ENCODE peak calls at places on chromosome 17, in four cellular contexts. R is GM06990, P is ovary, T is astrocyte of the spinal cord. E is an unnamed sample.

GRCh38 chr17:79325707-79326106 is 251.1 kb downstream of the ENGASE start:
- DNase-seq in P (peak; percentile 41), T (no peak), R (no peak), E (no peak)

GRCh38 chr17:55774834-55775233 is 24.0 kb downstream of the PCTP start:
- DNase-seq in T (no peak), P (no peak), R (no peak), E (no peak)

GRCh38 chr17:50146927-50147640 is 3.4 kb downstream of the PPP1R9B start:
- DNase-seq in T (no peak), P (no peak), R (no peak), E (no peak)

GRCh38 chr17:3557768-3558583 is at the start of gene TRPV3:
- DNase-seq in R (peak; percentile 83), T (no peak), P (peak; percentile 68), E (peak; percentile 80)

GRCh38 chr17:13244511-13244910 is 226.7 kb upstream of the ELAC2 start:
- DNase-seq in R (no peak), P (no peak), T (no peak), E (no peak)

GRCh38 chr17:50043290-50044148 is 12.4 kb upstream of the ITGA3 start:
- DNase-seq in P (no peak), T (no peak), R (no peak), E (no peak)

GRCh38 chr17:48175692-48176450 is 68.3 kb downstream of the SNX11 start:
- DNase-seq in T (peak; percentile 65), P (no peak), R (no peak), E (no peak)

GRCh38 chr17:12605222-12605621 is 60.5 kb upstream of the MYOCD start:
- DNase-seq in T (peak; percentile 81), R (no peak), P (no peak), E (no peak)

GRCh38 chr17:12062249-12062648 is 41.6 kb downstream of the MAP2K4 start:
- DNase-seq in P (no peak), R (no peak), T (no peak), E (no peak)

GRCh38 chr17:79400989-79401703 is 209.7 kb downstream of the RBFOX3 start:
- DNase-seq in T (peak; percentile 57), P (peak; percentile 82), R (peak; percentile 73), E (peak; percentile 88)

GRCh38 chr17:307741-308507 is 44.7 kb downstream of the RPH3AL start:
- DNase-seq in R (no peak), P (peak; percentile 74), T (no peak), E (no peak)

GRCh38 chr17:79046501-79047280 is 22.7 kb downstream of the C1QTNF1 start:
- DNase-seq in T (no peak), R (no peak), P (peak; percentile 30), E (peak; percentile 21)

GRCh38 chr17:65039349-65039988 is 17.1 kb downstream of the GNA13 start:
- DNase-seq in R (peak; percentile 72), P (no peak), T (no peak), E (peak; percentile 55)

GRCh38 chr17:75783069-75783783 is 1.4 kb upstream of the UNK start:
- DNase-seq in T (peak; percentile 75), R (peak; percentile 58), P (no peak), E (peak; percentile 73)

GRCh38 chr17:73247728-73248127 is 14.0 kb downstream of the CPSF4L start:
- DNase-seq in P (no peak), T (no peak), R (no peak), E (no peak)
- TF ChIP-seq CTCF in P (no peak), T (peak; percentile 22), R (peak; percentile 1), E (no peak)

GRCh38 chr17:71342726-71343125 is 778.1 kb upstream of the SOX9 start:
- DNase-seq in R (no peak), P (no peak), T (peak; percentile 10), E (no peak)
- TF ChIP-seq CTCF in R (no peak), P (no peak), T (no peak), E (no peak)

GRCh38 chr17:5838661-5839300 is 231.4 kb upstream of the WSCD1 start:
- DNase-seq in P (no peak), R (no peak), T (no peak), E (no peak)
- TF ChIP-seq CTCF in P (no peak), R (no peak), T (no peak), E (no peak)

GRCh38 chr17:9644910-9645751 is at the start of gene USP43:
- DNase-seq in R (peak; percentile 29), P (no peak), T (no peak), E (peak; percentile 67)
- TF ChIP-seq CTCF in R (no peak), P (no peak), T (no peak), E (no peak)

DNA sequence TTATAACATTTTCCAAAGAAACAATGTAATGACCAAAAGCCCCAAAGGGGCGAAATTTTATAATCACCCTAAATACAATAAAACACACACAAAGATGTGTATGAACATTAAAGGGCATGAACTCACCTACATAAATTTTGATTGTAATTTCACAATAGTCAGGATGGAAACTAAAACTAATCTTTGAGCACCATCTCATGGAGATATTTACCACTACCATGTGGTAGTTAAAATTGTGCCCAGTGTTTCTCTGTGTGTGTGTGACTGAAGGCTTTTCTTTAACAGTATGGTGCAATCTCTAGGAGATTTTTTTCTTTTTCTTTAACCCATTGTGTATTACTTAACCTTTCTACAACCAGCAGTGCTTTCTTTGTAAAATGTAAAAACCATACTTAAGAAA is 19.7 kb upstream of the MEIOC start:
- DNase-seq in T (peak; percentile 64), P (no peak), R (no peak), E (no peak)
- TF ChIP-seq CTCF in T (peak; percentile 41), P (no peak), R (no peak), E (no peak)

GRCh38 chr17:16288860-16289571 is 64.3 kb downstream of the CENPV start:
- DNase-seq in T (no peak), P (no peak), R (peak; percentile 23), E (no peak)

GRCh38 chr17:16285646-16286008 is 67.6 kb downstream of the CENPV start:
- DNase-seq in T (no peak), R (no peak), P (no peak), E (no peak)

GRCh38 chr17:16286947-16287562 is 66.2 kb downstream of the CENPV start:
- DNase-seq in R (peak; percentile 79), T (no peak), P (peak; percentile 55), E (peak; percentile 61)

GRCh38 chr17:16286009-16286946 is 67.0 kb downstream of the CENPV start:
- DNase-seq in T (peak; percentile 99), P (peak; percentile 86), R (peak; percentile 86), E (peak; percentile 85)

GRCh38 chr17:16287563-16288027 is 65.7 kb downstream of the CENPV start:
- DNase-seq in R (peak; percentile 59), P (no peak), T (peak; percentile 85), E (peak; percentile 43)
- TF ChIP-seq CTCF in R (no peak), P (no peak), T (no peak), E (no peak)

DNA sequence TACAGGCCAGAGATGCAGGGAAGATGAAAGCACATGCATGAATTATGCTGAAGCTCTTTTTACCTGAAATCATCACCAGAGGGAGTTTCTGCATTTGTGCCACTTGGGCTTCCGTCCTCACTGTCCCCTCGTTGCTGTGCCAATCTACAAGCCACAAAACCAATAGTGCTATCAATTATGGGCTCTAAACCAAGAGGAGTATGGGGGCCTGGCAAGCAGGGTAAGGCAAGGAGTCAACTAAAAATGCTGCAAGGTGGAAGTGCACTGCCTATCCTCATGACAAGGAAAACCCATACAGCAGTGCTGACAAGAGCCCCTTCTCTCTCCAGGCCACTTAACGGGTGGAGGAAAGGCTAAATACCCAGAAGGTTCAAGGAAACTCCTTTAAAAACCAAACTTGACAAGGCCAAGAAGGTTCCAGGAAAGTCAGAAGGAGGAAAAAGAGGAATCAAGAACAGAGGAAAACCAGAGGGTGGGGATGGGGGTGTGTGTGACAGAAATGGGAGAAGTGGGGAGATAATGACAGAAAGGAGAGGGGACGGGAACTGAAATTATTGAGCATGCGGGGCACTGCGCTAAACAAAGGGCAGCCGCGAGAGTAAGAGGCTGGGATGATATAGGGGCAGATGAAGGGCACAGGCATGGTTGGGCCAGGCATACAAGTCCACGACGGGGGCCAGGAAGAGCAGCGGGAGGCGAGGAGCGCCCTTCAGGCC is 674 bp downstream of the C17orf75 start:
- DNase-seq in T (no peak), P (no peak), R (peak; percentile 20), E (peak; percentile 61)
- TF ChIP-seq CTCF in T (peak; percentile 26), P (no peak), R (no peak), E (no peak)

GRCh38 chr17:36650096-36650764 is 48.8 kb downstream of the MRM1 start:
- DNase-seq in P (no peak), T (no peak), R (no peak), E (no peak)

GRCh38 chr17:36643086-36643685 is 41.8 kb downstream of the MRM1 start:
- DNase-seq in T (no peak), R (no peak), P (no peak), E (no peak)

GRCh38 chr17:36645358-36645757 is 44.0 kb downstream of the MRM1 start:
- DNase-seq in R (no peak), P (no peak), T (no peak), E (no peak)

GRCh38 chr17:36652716-36653115 is 51.3 kb downstream of the MRM1 start:
- DNase-seq in T (no peak), R (no peak), P (no peak), E (no peak)

GRCh38 chr17:36647598-36647997 is 46.2 kb downstream of the MRM1 start:
- DNase-seq in T (no peak), P (no peak), R (no peak), E (no peak)
- TF ChIP-seq CTCF in T (no peak), P (no peak), R (no peak), E (no peak)

GRCh38 chr17:52298881-52299280 is 140.4 kb upstream of the CA10 start:
- DNase-seq in R (no peak), T (no peak), P (no peak), E (no peak)

DNA sequence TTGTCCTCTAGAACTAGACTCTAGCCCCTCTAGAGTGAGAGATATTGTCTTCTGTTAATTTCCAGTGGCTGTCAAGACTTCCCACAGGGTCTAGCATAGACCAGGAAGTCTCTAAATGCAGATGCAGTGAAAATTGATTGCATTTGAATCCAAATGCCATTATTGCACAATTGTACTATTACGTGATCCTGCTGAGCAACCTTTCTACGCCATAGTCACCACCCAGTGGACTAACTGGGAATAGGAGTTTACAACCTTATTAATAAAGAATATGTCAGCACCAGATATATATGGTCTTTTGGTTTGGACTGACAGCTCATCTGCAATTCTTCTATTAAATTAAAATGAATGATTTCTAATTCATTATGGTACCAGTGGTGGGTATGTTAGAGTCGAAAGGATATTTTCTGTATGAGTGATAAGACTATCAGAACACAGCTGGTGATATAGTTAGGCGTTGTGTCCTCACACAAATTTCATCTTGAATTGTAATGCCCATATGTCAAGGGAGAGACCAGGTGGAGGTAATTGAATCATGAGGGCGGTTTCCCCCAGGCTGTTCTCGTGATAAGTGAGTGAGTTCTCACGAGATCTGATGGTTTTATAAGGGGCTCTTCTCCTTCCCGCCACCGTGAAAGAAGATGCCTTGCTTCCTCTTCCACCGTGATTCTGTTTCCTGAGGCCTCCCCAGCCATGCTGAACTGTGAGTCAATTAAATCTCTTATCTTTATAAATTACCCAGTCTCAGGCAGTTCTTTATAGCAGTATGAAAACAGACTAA is 138.9 kb upstream of the CA10 start:
- DNase-seq in P (no peak), R (no peak), T (no peak), E (no peak)
- TF ChIP-seq CTCF in P (no peak), R (peak; percentile 5), T (no peak), E (no peak)